ENCODE peak calls at places on chromosomes 13 and 19, in five cellular contexts. D, K, L, R and A are unnamed samples.

GRCh38 chr19:47679922-47680857 is 33.0 kb upstream of the EHD2 start:
- DNase-seq in D (no peak), K (no peak), L (no peak), R (no peak), A (no peak)

GRCh38 chr13:49679244-49679643 is 12.0 kb downstream of the EBPL start:
- DNase-seq in D (no peak), K (no peak), L (peak), R (peak), A (no peak)

GRCh38 chr19:2775556-2776430 is 7.3 kb downstream of the SGTA start:
- DNase-seq in D (peak), K (no peak), L (peak), R (peak), A (peak)

GRCh38 chr19:49677901-49678674 is 1.0 kb downstream of the PRMT1 start:
- DNase-seq in D (peak), K (peak), L (peak), R (peak), A (peak)

GRCh38 chr19:47373246-47374240 is 24.4 kb downstream of the DHX34 start:
- DNase-seq in D (no peak), K (no peak), L (no peak), R (no peak), A (no peak)

GRCh38 chr13:36385471-36385870 is 39.3 kb upstream of the SPART start:
- DNase-seq in D (no peak), K (no peak), L (no peak), R (no peak), A (no peak)

GRCh38 chr13:112893570-112894422 is 75.2 kb upstream of the MCF2L start:
- DNase-seq in D (no peak), K (peak), L (no peak), R (peak), A (no peak)

GRCh38 chr13:37918116-37919100 is 48.8 kb upstream of the TRPC4 start:
- DNase-seq in D (no peak), K (no peak), L (no peak), R (no peak), A (no peak)

GRCh38 chr19:18507727-18508440 is 14.0 kb downstream of the ELL start:
- DNase-seq in D (no peak), K (no peak), L (peak), R (no peak), A (no peak)

GRCh38 chr19:38729653-38730469 is 14.4 kb downstream of the CAPN12 start:
- DNase-seq in D (peak), K (peak), L (peak), R (peak), A (peak)

GRCh38 chr13:46535822-46536221 is 17.1 kb upstream of the LRCH1 start:
- DNase-seq in D (no peak), K (no peak), L (no peak), R (no peak), A (no peak)

GRCh38 chr19:41701401-41702075 is 6.9 kb upstream of the CEACAM5 start:
- DNase-seq in D (no peak), K (no peak), L (no peak), R (peak), A (no peak)

GRCh38 chr19:5691205-5691929 is 1.3 kb downstream of the RPL36 start:
- DNase-seq in D (peak), K (peak), L (peak), R (peak), A (peak)

GRCh38 chr13:75226755-75227435 is 255.1 kb downstream of the TBC1D4 start:
- DNase-seq in D (no peak), K (no peak), L (no peak), R (no peak), A (no peak)

GRCh38 chr19:44955500-44956439 is 590 bp downstream of the CLPTM1 start:
- DNase-seq in D (no peak), K (no peak), L (peak), R (no peak), A (no peak)

GRCh38 chr19:1534972-1535371 is 11.1 kb downstream of the PLK5 start:
- DNase-seq in D (no peak), K (no peak), L (no peak), R (no peak), A (no peak)

GRCh38 chr13:91369432-91369831 is 21.9 kb downstream of the MIR17HG start:
- DNase-seq in D (no peak), K (no peak), L (no peak), R (no peak), A (no peak)

GRCh38 chr13:24328145-24328544 is 18.8 kb downstream of the C1QTNF9 start:
- DNase-seq in D (no peak), K (no peak), L (no peak), R (no peak), A (no peak)

GRCh38 chr13:89883893-89884448 is 1463.5 kb upstream of the MIR17HG start:
- DNase-seq in D (no peak), K (no peak), L (peak), R (no peak), A (no peak)

GRCh38 chr19:55032170-55032569 is 5.9 kb downstream of the GP6 start:
- DNase-seq in D (no peak), K (no peak), L (no peak), R (no peak), A (no peak)

GRCh38 chr19:33374406-33374703 is 846 bp downstream of the CEBPG start:
- DNase-seq in D (no peak), K (no peak), L (no peak), R (peak), A (no peak)

GRCh38 chr13:84362777-84363176 is 480.5 kb upstream of the SLITRK1 start:
- DNase-seq in D (no peak), K (no peak), L (no peak), R (no peak), A (no peak)

GRCh38 chr19:45340232-45340898 is at the start of gene KLC3:
- DNase-seq in D (peak), K (peak), L (peak), R (peak), A (no peak)

GRCh38 chr19:8148410-8149231 is 771 bp downstream of the FBN3 start:
- DNase-seq in D (no peak), K (no peak), L (no peak), R (peak), A (no peak)

GRCh38 chr13:75173457-75174356 is 308.3 kb downstream of the TBC1D4 start:
- DNase-seq in D (no peak), K (no peak), L (no peak), R (no peak), A (no peak)

GRCh38 chr13:44273991-44274810 is 99.4 kb upstream of the SERP2 start:
- DNase-seq in D (peak), K (no peak), L (no peak), R (no peak), A (no peak)

GRCh38 chr19:980133-980998 is 3.8 kb upstream of the WDR18 start:
- DNase-seq in D (no peak), K (peak), L (no peak), R (no peak), A (no peak)

GRCh38 chr19:17281391-17282304 is at the start of gene ANKLE1:
- DNase-seq in D (no peak), K (no peak), L (no peak), R (no peak), A (no peak)

GRCh38 chr13:79684426-79684825 is 203.5 kb downstream of the NDFIP2 start:
- DNase-seq in D (no peak), K (no peak), L (no peak), R (no peak), A (no peak)

GRCh38 chr13:98997738-98998641 is 20.1 kb upstream of the DOCK9 start:
- DNase-seq in D (no peak), K (peak), L (no peak), R (no peak), A (no peak)

GRCh38 chr13:33174491-33174890 is 111.1 kb downstream of the STARD13 start:
- DNase-seq in D (no peak), K (no peak), L (no peak), R (no peak), A (no peak)

GRCh38 chr13:36133950-36134349 is 2.8 kb upstream of the DCLK1 start:
- DNase-seq in D (no peak), K (no peak), L (no peak), R (no peak), A (no peak)

GRCh38 chr13:31477961-31478360 is 261.4 kb upstream of the RXFP2 start:
- DNase-seq in D (no peak), K (no peak), L (no peak), R (no peak), A (no peak)

DNA sequence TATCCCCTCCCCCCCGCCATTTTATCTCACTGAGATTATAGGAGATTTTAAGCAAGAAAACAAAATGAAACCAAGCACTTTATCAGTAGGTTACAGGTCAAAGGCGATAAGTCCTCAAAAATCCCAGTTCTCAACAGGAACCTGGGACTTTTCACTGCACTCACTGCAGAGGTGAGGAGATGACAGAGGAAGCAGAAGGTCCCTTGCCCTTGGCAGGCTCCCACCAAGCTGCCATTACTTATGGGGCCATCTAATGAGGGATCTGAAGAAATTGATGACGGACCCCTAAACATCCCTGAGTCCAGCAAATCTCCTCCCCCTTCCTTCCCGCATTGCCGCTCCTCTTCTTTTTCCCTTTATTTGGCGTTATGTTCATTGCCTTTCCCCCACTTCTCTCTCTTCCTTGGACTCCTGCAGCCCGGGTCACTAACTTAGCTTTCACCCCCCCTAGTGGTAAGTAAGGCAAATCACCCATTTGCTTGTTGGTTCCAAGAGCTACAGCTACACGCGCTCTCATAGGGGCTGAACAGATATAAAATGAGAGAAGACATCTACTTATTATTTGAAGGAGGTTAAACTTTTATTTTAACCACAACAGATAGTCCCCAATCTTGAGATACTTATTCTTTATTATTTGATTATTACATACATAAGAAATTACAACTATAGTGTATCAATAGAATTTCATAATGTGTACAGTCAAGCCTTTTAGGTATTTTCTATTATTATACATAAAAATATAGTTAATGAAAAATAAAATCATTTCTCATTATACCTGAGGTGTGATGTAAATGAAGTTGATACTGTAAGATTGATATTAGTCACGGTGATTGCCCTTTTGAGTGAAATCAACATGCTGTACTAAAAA is 52.0 kb upstream of the ARGLU1 start:
- DNase-seq in D (no peak), K (peak), L (peak), R (peak), A (no peak)
- H3K4me3 ChIP-seq in D (no peak), K (no peak), L (no peak), R (no peak), A (peak)

GRCh38 chr13:97802213-97802612 is 151.3 kb upstream of the IPO5 start:
- DNase-seq in D (no peak), K (no peak), L (no peak), R (no peak), A (no peak)

GRCh38 chr13:97798836-97799235 is 154.6 kb upstream of the IPO5 start:
- DNase-seq in D (no peak), K (no peak), L (no peak), R (no peak), A (no peak)

GRCh38 chr13:97798171-97798821 is 155.2 kb upstream of the IPO5 start:
- DNase-seq in D (no peak), K (no peak), L (no peak), R (no peak), A (no peak)

GRCh38 chr13:97797553-97797952 is 155.9 kb upstream of the IPO5 start:
- DNase-seq in D (no peak), K (no peak), L (no peak), R (no peak), A (no peak)
- H3K27ac ChIP-seq in D (no peak), K (no peak), L (no peak), R (no peak), A (no peak)

GRCh38 chr13:51432576-51432975 is 20.3 kb downstream of the INTS6 start:
- DNase-seq in D (no peak), K (no peak), L (no peak), R (no peak), A (no peak)

GRCh38 chr13:51437550-51438127 is 15.2 kb downstream of the INTS6 start:
- DNase-seq in D (no peak), K (no peak), L (no peak), R (no peak), A (no peak)

GRCh38 chr13:51435002-51435578 is 17.7 kb downstream of the INTS6 start:
- DNase-seq in D (no peak), K (no peak), L (no peak), R (no peak), A (no peak)
- TF ChIP-seq CTCF in D (peak), K (peak), L (peak), R (peak), A (peak)

GRCh38 chr19:14979498-14980255 is at the start of gene SLC1A6:
- DNase-seq in D (no peak), K (no peak), L (peak), R (peak), A (peak)
- H3K4me3 ChIP-seq in D (no peak), K (peak), L (peak), R (no peak), A (peak)

GRCh38 chr13:20369886-20370361 is 137.8 kb upstream of the GJB6 start:
- DNase-seq in D (no peak), K (no peak), L (no peak), R (no peak), A (no peak)

GRCh38 chr13:20371825-20372224 is 139.7 kb upstream of the GJB6 start:
- DNase-seq in D (no peak), K (no peak), L (no peak), R (no peak), A (no peak)

GRCh38 chr13:20375871-20376270 is 143.8 kb upstream of the GJB6 start:
- DNase-seq in D (no peak), K (no peak), L (no peak), R (no peak), A (no peak)

GRCh38 chr13:20366056-20366455 is 133.9 kb upstream of the GJB6 start:
- DNase-seq in D (no peak), K (no peak), L (no peak), R (no peak), A (no peak)

GRCh38 chr13:20370815-20371421 is 138.8 kb upstream of the GJB6 start:
- DNase-seq in D (no peak), K (peak), L (no peak), R (no peak), A (no peak)
- H3K27ac ChIP-seq in D (no peak), K (peak), L (no peak), R (no peak), A (no peak)